ENCODE peak calls at places on chromosomes 16 and 17, in eight cellular contexts. T is OCI-LY7, S is HCT116, C is hepatocyte, O is GM23338, B is MM.1S, I is SK-N-SH, G is GM23248. Y is an unnamed sample.

GRCh38 chr16:24821129-24821528 is 24.6 kb upstream of the SLC5A11 start:
- DNase-seq in S (no peak), C (no peak), T (no peak), I (no peak), O (no peak), G (no peak), B (no peak), Y (no peak)

GRCh38 chr16:53999841-54000240 is 286.7 kb downstream of the IRX3 start:
- DNase-seq in G (peak; percentile 23), I (no peak), B (no peak), O (no peak), S (no peak), C (no peak), T (no peak), Y (no peak)

GRCh38 chr16:6835941-6836340 is 496.7 kb upstream of the RBFOX1 start:
- DNase-seq in T (no peak), O (no peak), S (no peak), G (no peak), C (no peak), B (no peak), I (no peak), Y (no peak)

GRCh38 chr17:8384801-8385335 is 1.9 kb upstream of the RPL26 start:
- DNase-seq in B (no peak), I (no peak), T (no peak), C (peak; percentile 53), G (peak; percentile 91), O (peak; percentile 80), S (peak; percentile 54), Y (peak; percentile 73)

GRCh38 chr17:35898283-35899070 is 18.3 kb upstream of the CCL5 start:
- DNase-seq in T (no peak), G (no peak), O (no peak), S (no peak), I (no peak), C (no peak), B (no peak), Y (peak; percentile 34)

GRCh38 chr17:7562208-7562605 is 488 bp downstream of the SENP3 start:
- DNase-seq in I (no peak), S (no peak), G (peak; percentile 56), O (peak; percentile 64), C (peak; percentile 54), T (no peak), B (peak; percentile 17), Y (no peak)

GRCh38 chr17:82705756-82706155 is 7.3 kb upstream of the RAB40B start:
- DNase-seq in B (no peak), G (no peak), I (no peak), S (no peak), T (no peak), O (no peak), C (no peak), Y (no peak)

GRCh38 chr16:2008009-2008526 is 1.6 kb downstream of the ZNF598 start:
- DNase-seq in I (no peak), S (no peak), C (no peak), G (peak; percentile 96), B (no peak), T (peak; percentile 53), O (no peak), Y (peak; percentile 82)

GRCh38 chr17:77527836-77528505 is 387.2 kb downstream of the SEC14L1 start:
- DNase-seq in B (no peak), S (no peak), O (no peak), I (peak; percentile 76), G (no peak), T (no peak), C (no peak), Y (no peak)

GRCh38 chr17:77391668-77392375 is 251.1 kb downstream of the SEC14L1 start:
- DNase-seq in B (no peak), T (no peak), O (peak; percentile 88), S (no peak), I (no peak), G (peak; percentile 98), C (peak; percentile 81), Y (peak; percentile 88)

GRCh38 chr16:88283596-88283995 is 99.2 kb upstream of the ZNF469 start:
- DNase-seq in S (no peak), O (no peak), G (no peak), C (no peak), T (no peak), B (no peak), I (no peak), Y (no peak)

GRCh38 chr16:23337836-23338550 is 35.9 kb downstream of the SCNN1B start:
- DNase-seq in B (peak; percentile 57), O (no peak), S (no peak), T (no peak), G (no peak), C (no peak), I (no peak), Y (no peak)

GRCh38 chr16:82612263-82612662 is 14.5 kb upstream of the CDH13 start:
- DNase-seq in G (no peak), B (no peak), I (no peak), T (no peak), O (no peak), S (no peak), C (no peak), Y (no peak)

GRCh38 chr17:66540131-66540781 is 237.8 kb downstream of the PRKCA start:
- DNase-seq in C (peak; percentile 54), T (peak; percentile 31), O (peak; percentile 59), I (peak; percentile 48), B (no peak), G (peak; percentile 95), S (no peak), Y (peak; percentile 85)

GRCh38 chr17:78142113-78142861 is 3.9 kb upstream of the C17orf99 start:
- DNase-seq in I (no peak), G (peak; percentile 71), S (peak; percentile 97), O (no peak), T (no peak), C (peak; percentile 79), B (no peak), Y (peak; percentile 100)

GRCh38 chr17:3974980-3975379 is 10.7 kb upstream of the ATP2A3 start:
- DNase-seq in T (no peak), G (no peak), I (no peak), O (no peak), S (no peak), B (no peak), C (no peak), Y (no peak)

GRCh38 chr17:79458356-79458755 is 152.5 kb downstream of the RBFOX3 start:
- DNase-seq in T (no peak), C (no peak), O (no peak), I (no peak), S (no peak), G (no peak), B (no peak), Y (no peak)

GRCh38 chr17:47262586-47262985 is 9.0 kb downstream of the ITGB3 start:
- DNase-seq in I (no peak), C (no peak), B (no peak), T (no peak), O (no peak), G (no peak), S (no peak), Y (no peak)

GRCh38 chr16:24322106-24322505 is 66.0 kb downstream of the CACNG3 start:
- DNase-seq in O (peak; percentile 26), G (no peak), S (no peak), I (no peak), T (no peak), B (no peak), C (no peak), Y (no peak)

GRCh38 chr16:35798885-35799426 is 2339.5 kb downstream of the TP53TG3F start:
- DNase-seq in O (no peak), T (no peak), C (no peak), S (no peak), G (no peak), B (no peak), I (no peak), Y (no peak)

GRCh38 chr16:23584186-23585076 is 11.7 kb downstream of the NDUFAB1 start:
- DNase-seq in C (peak; percentile 59), S (no peak), G (no peak), O (no peak), B (no peak), T (no peak), I (no peak), Y (no peak)

GRCh38 chr16:70565053-70565452 is 41.4 kb downstream of the SF3B3 start:
- DNase-seq in C (no peak), O (no peak), G (no peak), I (no peak), T (no peak), B (no peak), S (no peak), Y (no peak)

GRCh38 chr17:41486316-41486715 is 3.4 kb downstream of the KRT36 start:
- DNase-seq in C (no peak), T (no peak), G (no peak), I (no peak), O (no peak), B (no peak), S (no peak), Y (no peak)
- H2AFZ ChIP-seq in C (no peak overlapping the region), T (no peak overlapping the region), G (no peak overlapping the region), I (no peak overlapping the region), O (no peak overlapping the region), B (no peak overlapping the region), S (no peak overlapping the region), Y (no peak overlapping the region)

DNA sequence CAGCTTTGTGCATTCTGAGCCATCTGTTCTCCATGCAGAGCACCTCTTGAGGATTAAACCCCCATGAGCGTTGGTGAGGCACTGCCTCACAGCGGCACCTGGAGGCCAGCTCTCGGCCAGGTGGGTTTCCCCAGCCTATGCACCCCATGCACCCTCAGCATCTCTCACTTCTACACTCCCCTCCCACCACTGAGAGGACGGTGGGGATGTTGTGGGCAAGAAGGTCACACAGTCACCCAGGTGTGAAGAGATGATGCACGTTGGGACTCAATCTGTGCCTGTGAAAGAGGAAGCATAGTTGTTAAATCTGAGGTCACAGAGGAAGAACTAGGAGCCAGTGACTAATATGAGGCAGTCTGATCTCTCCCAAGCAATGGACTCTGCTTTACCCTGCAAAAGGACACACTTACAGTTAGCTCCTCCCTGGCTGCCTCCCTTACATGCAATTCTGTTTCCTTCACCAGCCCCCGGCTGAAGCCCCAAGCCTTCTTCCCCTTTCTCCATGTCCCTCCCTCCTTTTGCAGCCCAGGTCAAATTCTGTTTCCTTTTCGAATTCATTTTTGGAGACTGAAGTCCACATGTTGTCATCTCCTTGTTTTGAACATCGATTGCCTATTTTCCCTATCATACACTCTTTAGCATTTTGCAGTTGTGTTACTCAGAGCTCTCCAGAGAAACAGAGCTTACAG is 58.5 kb downstream of the HS3ST3B1 start:
- DNase-seq in G (peak; percentile 10), O (no peak), S (no peak), I (no peak), C (no peak), B (no peak), T (peak; percentile 93), Y (no peak)
- TF ChIP-seq EZH2phosphoT487 in G (no peak), O (no peak), S (no peak), I (no peak), C (no peak), B (no peak), T (no peak), Y (no peak)

GRCh38 chr17:18248811-18249210 is 9.7 kb downstream of the FLII start:
- DNase-seq in C (no peak), S (no peak), T (no peak), O (no peak), G (no peak), I (no peak), B (no peak), Y (no peak)
- H3K9me2 ChIP-seq in C (no peaks in the 10 kb centered on the region), S (no peaks in the 10 kb centered on the region), T (no peaks in the 10 kb centered on the region), O (no peaks in the 10 kb centered on the region), G (no peaks in the 10 kb centered on the region), I (no peaks in the 10 kb centered on the region), B (no peaks in the 10 kb centered on the region), Y (no peaks in the 10 kb centered on the region)

DNA sequence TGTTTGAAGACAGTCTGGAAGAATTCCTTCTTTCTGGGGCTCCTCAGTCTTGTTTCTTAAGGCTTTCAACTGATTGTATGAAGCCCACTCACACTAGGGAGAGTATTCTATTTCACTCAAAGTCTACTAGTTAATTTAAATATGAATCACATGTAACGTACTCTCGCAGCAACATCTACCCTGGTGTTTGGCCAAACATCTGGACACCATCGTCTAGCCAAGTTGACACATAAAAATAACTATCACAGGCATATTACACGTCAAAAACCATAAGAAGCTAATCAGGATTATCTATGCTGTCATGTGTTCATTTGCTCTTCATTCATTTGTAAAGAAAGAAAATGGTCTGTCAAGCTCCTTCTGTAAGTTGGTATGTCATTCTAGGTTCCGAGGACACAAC is 787.4 kb downstream of the KCNJ2 start:
- DNase-seq in B (no peak), S (no peak), G (no peak), O (no peak), T (no peak), C (no peak), I (no peak), Y (no peak)
- H2AFZ ChIP-seq in B (no peak overlapping the region), S (no peak overlapping the region), G (no peak overlapping the region), O (no peak overlapping the region), T (no peak overlapping the region), C (no peak overlapping the region), I (no peak overlapping the region), Y (no peak overlapping the region)